ENCODE peak calls at places on chromosomes 6 and 20, in nine cellular contexts. B is NCI-H1417; A is mucosa of descending colon; X is stimulated activated naive CD8-positive, alpha-beta T cell treated with anti-CD3 and anti-CD28 coated beads, Interleukin-15, amount 100 ng/mL, for 72 hours; F is fibroblast of the conjunctiva; C is activated CD8-positive, alpha-beta memory T cell treated with anti-CD3 and anti-CD28 coated beads, Interleukin-2, amount 50 U/mL, for 4 hours; H is ACHN; J is GM23248; V is mucosa of gallbladder. L is an unnamed sample.

GRCh38 chr20:25863536-25864325 is 167.1 kb upstream of the ZNF337 start:
- DNase-seq in B (peak; percentile 81), A (no peak), X (no peak), F (no peak), C (no peak), H (no peak), J (peak; percentile 29), V (no peak), L (no peak)

GRCh38 chr6:163775313-163775712 is 360.8 kb downstream of the QKI start:
- DNase-seq in B (peak; percentile 13), A (no peak), X (no peak), F (no peak), C (no peak), H (no peak), J (no peak), V (no peak), L (no peak)

GRCh38 chr20:52889225-52889624 is 82.9 kb upstream of the TSHZ2 start:
- DNase-seq in B (no peak), A (no peak), X (no peak), F (peak; percentile 6), C (no peak), H (no peak), J (peak; percentile 84), V (no peak), L (no peak)

GRCh38 chr6:29528300-29528931 is 31.1 kb downstream of the UBD start:
- DNase-seq in B (no peak), A (no peak), X (no peak), F (no peak), C (no peak), H (no peak), J (no peak), V (no peak), L (no peak)

GRCh38 chr6:2795162-2795561 is 30.0 kb downstream of the WRNIP1 start:
- DNase-seq in B (no peak), A (no peak), X (no peak), F (no peak), C (no peak), H (no peak), J (no peak), V (no peak), L (no peak)

GRCh38 chr6:166911248-166911677 is 45.1 kb downstream of the RNASET2 start:
- DNase-seq in B (no peak), A (no peak), X (no peak), F (no peak), C (no peak), H (no peak), J (no peak), V (no peak), L (no peak)

GRCh38 chr20:51497542-51498467 is 44.7 kb downstream of the NFATC2 start:
- DNase-seq in B (no peak), A (no peak), X (peak; percentile 52), F (no peak), C (peak; percentile 37), H (no peak), J (peak; percentile 43), V (no peak), L (peak; percentile 53)

GRCh38 chr6:162471842-162472241 is 255.7 kb downstream of the PRKN start:
- DNase-seq in B (no peak), A (no peak), X (no peak), F (no peak), C (no peak), H (no peak), J (no peak), V (no peak), L (no peak)

GRCh38 chr6:80433010-80433665 is 326.7 kb downstream of the BCKDHB start:
- DNase-seq in B (no peak), A (no peak), X (no peak), F (no peak), C (no peak), H (no peak), J (no peak), V (no peak), L (no peak)

GRCh38 chr6:13413466-13413862 is 73.9 kb downstream of the GFOD1 start:
- DNase-seq in B (no peak), A (no peak), X (no peak), F (no peak), C (no peak), H (no peak), J (peak; percentile 67), V (no peak), L (no peak)

GRCh38 chr6:168313371-168314028 is 6.1 kb downstream of the DACT2 start:
- DNase-seq in B (peak; percentile 63), A (no peak), X (no peak), F (no peak), C (no peak), H (no peak), J (no peak), V (no peak), L (no peak)

GRCh38 chr6:157224957-157225574 is 98.3 kb downstream of the TMEM242 start:
- DNase-seq in B (no peak), A (no peak), X (no peak), F (no peak), C (no peak), H (no peak), J (no peak), V (no peak), L (no peak)

GRCh38 chr6:220736-221475 is 71.4 kb upstream of the DUSP22 start:
- DNase-seq in B (no peak), A (no peak), X (no peak), F (no peak), C (no peak), H (no peak), J (peak; percentile 30), V (no peak), L (no peak)

GRCh38 chr20:21257192-21257591 is 45.9 kb upstream of the XRN2 start:
- DNase-seq in B (no peak), A (no peak), X (no peak), F (no peak), C (no peak), H (no peak), J (no peak), V (no peak), L (no peak)

GRCh38 chr6:109458774-109459531 is 3.4 kb upstream of the MICAL1 start:
- DNase-seq in B (no peak), A (no peak), X (peak; percentile 46), F (no peak), C (peak; percentile 52), H (no peak), J (no peak), V (no peak), L (peak; percentile 67)

GRCh38 chr6:37871616-37872384 is 52.3 kb downstream of the ZFAND3 start:
- DNase-seq in B (no peak), A (no peak), X (no peak), F (no peak), C (no peak), H (no peak), J (no peak), V (no peak), L (no peak)

GRCh38 chr6:148973809-148974208 is 227.0 kb downstream of the UST start:
- DNase-seq in B (peak; percentile 64), A (no peak), X (no peak), F (peak; percentile 45), C (no peak), H (peak; percentile 27), J (peak; percentile 72), V (no peak), L (no peak)

GRCh38 chr6:35663447-35664235 is 25.1 kb downstream of the FKBP5 start:
- DNase-seq in B (no peak), A (no peak), X (no peak), F (no peak), C (no peak), H (peak; percentile 61), J (peak; percentile 86), V (no peak), L (no peak)

GRCh38 chr6:158908596-158908995 is 89.4 kb upstream of the EZR start:
- DNase-seq in B (no peak), A (no peak), X (no peak), F (no peak), C (no peak), H (no peak), J (no peak), V (no peak), L (no peak)

GRCh38 chr20:6178537-6178936 is 55.7 kb upstream of the FERMT1 start:
- DNase-seq in B (peak; percentile 83), A (no peak), X (no peak), F (peak; percentile 5), C (no peak), H (peak; percentile 37), J (peak; percentile 47), V (no peak), L (no peak)

GRCh38 chr6:83893024-83893423 is 33.5 kb downstream of the CYB5R4 start:
- DNase-seq in B (peak; percentile 9), A (no peak), X (no peak), F (no peak), C (no peak), H (no peak), J (no peak), V (no peak), L (no peak)

GRCh38 chr20:49566401-49566800 is 1.5 kb downstream of the PTGIS start:
- DNase-seq in B (no peak), A (no peak), X (no peak), F (no peak), C (no peak), H (no peak), J (peak; percentile 37), V (no peak), L (no peak)

GRCh38 chr20:6502219-6502618 is 265.3 kb upstream of the BMP2 start:
- DNase-seq in B (no peak), A (no peak), X (no peak), F (no peak), C (no peak), H (no peak), J (no peak), V (no peak), L (no peak)

GRCh38 chr6:130724089-130724488 is 103.1 kb upstream of the SMLR1 start:
- DNase-seq in B (no peak), A (no peak), X (no peak), F (no peak), C (no peak), H (no peak), J (peak; percentile 5), V (no peak), L (no peak)

GRCh38 chr6:70667711-70668498 is at the start of gene SMAP1:
- DNase-seq in B (peak; percentile 95), A (peak; percentile 98), X (peak; percentile 93), F (peak; percentile 85), C (peak; percentile 95), H (peak; percentile 87), J (peak; percentile 92), V (peak; percentile 95), L (peak; percentile 93)

GRCh38 chr6:22062807-22063408 is 233.9 kb downstream of the PRL start:
- DNase-seq in B (no peak), A (no peak), X (peak; percentile 61), F (no peak), C (peak; percentile 56), H (no peak), J (no peak), V (no peak), L (peak; percentile 80)

GRCh38 chr6:118325220-118325860 is 222.8 kb upstream of the PLN start:
- DNase-seq in B (no peak), A (no peak), X (no peak), F (no peak), C (no peak), H (no peak), J (peak; percentile 57), V (no peak), L (no peak)

GRCh38 chr6:118980063-118980462 is 45.1 kb upstream of the MCM9 start:
- DNase-seq in B (no peak), A (no peak), X (no peak), F (peak; percentile 39), C (no peak), H (no peak), J (peak; percentile 29), V (no peak), L (no peak)

GRCh38 chr6:117494283-117494682 is 11.8 kb downstream of the DCBLD1 start:
- DNase-seq in B (no peak), A (no peak), X (no peak), F (no peak), C (no peak), H (peak; percentile 45), J (no peak), V (no peak), L (no peak)

GRCh38 chr6:43940071-43940392 is 170.0 kb downstream of the VEGFA start:
- DNase-seq in B (no peak), A (no peak), X (no peak), F (no peak), C (no peak), H (no peak), J (no peak), V (no peak), L (no peak)

GRCh38 chr6:143397229-143398222 is 53.0 kb downstream of the ADAT2 start:
- DNase-seq in B (peak; percentile 39), A (peak; percentile 49), X (no peak), F (peak; percentile 27), C (peak; percentile 24), H (peak; percentile 79), J (peak; percentile 80), V (no peak), L (no peak)